ENCODE peak calls at places on chromosomes 4 and X, in four cellular contexts. S is foreskin fibroblast, Q is right atrium auricular region, P is AG10803. B is an unnamed sample.
A peak's percentile ranks its signal among the peaks of the same experiment; 100 is the strongest.

GRCh38 chr4:6332042-6332668 is 62.5 kb downstream of the WFS1 start:
- DNase-seq in P (peak; percentile 11), S (no peak), Q (no peak), B (no peak)

GRCh38 chrX:15882704-15883539 is 28.3 kb upstream of the AP1S2 start:
- DNase-seq in S (peak; percentile 48), Q (no peak), P (peak; percentile 28), B (no peak)

GRCh38 chr4:185921583-185922555 is 109.9 kb upstream of the SORBS2 start:
- DNase-seq in S (no peak), P (peak; percentile 33), Q (no peak), B (no peak)

GRCh38 chr4:181004056-181004455 is 1239.1 kb upstream of the TENM3 start:
- DNase-seq in S (no peak), Q (no peak), P (peak; percentile 54), B (no peak)

GRCh38 chrX:9921407-9921806 is 45.8 kb upstream of the CLDN34 start:
- DNase-seq in P (no peak), Q (no peak), S (no peak), B (no peak)

GRCh38 chrX:28586891-28587635 is at the start of gene IL1RAPL1:
- DNase-seq in S (no peak), Q (no peak), P (peak; percentile 12), B (peak; percentile 30)

GRCh38 chr4:76688737-76689078 is 209.2 kb downstream of the SOWAHB start:
- DNase-seq in Q (no peak), S (no peak), P (no peak), B (no peak)

GRCh38 chr4:113826431-113826830 is 64.9 kb upstream of the CAMK2D start:
- DNase-seq in S (no peak), Q (no peak), P (peak; percentile 53), B (no peak)

GRCh38 chrX:40068048-40068447 is 29.7 kb downstream of the BCOR start:
- DNase-seq in S (no peak), Q (no peak), P (peak; percentile 20), B (no peak)

DNA sequence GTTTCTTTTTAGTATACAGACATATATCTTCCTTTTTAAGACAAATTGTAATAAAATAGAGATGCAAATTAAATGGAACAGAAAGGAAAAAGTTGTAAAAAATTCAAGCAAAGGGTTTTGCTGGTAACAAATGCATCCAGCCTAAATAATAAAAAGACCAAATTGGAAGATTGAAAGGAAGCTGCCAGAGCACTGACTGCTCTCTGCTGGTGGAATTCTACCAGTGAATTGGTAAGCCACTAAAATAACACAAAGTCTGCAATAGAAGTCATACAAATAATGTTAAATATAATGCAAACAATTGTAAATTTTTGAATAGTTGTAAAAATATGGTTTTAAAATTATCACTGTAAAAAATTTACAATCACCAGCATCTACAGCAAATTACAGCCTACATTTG is 1322.3 kb downstream of the PCDH7 start:
- DNase-seq in P (no peak), S (no peak), Q (no peak), B (no peak)
- TF ChIP-seq CTCF in P (no peak), S (no peak), Q (no peak), B (peak; percentile 66)

DNA sequence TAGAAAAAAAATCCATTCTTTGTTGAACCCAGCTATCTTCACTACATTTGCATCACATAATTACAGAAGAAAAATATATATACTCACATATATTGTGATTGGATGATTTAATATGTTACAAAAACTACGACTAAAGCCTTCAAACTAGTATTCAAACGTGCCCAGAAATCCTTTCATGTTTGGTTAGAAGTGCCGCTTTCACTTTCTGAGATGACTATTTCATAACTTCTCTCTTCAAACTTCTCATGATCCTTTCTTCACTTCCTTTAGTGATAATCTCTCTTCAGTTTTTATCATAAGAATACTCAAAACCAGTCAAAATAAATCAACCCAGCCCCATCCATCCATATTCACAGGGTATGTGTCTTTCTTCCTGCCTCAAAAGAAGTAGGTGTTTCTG is 50.8 kb upstream of the NAF1 start:
- DNase-seq in P (no peak), Q (no peak), S (no peak), B (no peak)
- H3K4me3 ChIP-seq in P (no peak overlapping the region), Q (no peak overlapping the region), S (no peak overlapping the region), B (no peak overlapping the region)

GRCh38 chrX:131783555-131784338 is 239.4 kb upstream of the STK26 start:
- DNase-seq in P (no peak), S (no peak), Q (peak; percentile 83), B (no peak)
- TF ChIP-seq CTCF in P (no peak), S (no peak), Q (no peak), B (no peak)

DNA sequence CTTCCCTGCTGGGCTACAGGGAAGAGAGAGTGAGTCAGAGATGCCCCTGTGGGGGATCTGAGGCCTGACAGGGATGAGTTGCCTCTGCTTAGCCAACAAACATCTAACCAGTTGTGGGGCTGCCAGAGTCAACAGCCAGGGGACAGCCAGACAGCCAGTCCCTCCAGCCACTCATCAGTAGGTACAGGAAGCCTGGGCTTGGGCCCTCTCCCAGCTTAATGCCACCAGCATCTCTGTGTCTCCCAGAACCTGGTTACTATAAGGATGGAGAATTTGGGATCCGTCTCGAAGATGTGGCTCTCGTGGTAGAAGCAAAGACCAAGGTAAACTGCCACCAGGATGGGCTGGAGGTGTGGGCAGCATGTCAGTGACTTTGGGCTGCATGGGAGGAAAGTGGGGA is 17.3 kb upstream of the SASH3 start:
- DNase-seq in S (no peak), Q (no peak), P (no peak), B (no peak)
- H3K4me3 ChIP-seq in S (no peak overlapping the region), Q (no peak overlapping the region), P (no peak overlapping the region), B (no peak overlapping the region)

GRCh38 chrX:51456814-51457213 is 39.6 kb downstream of the NUDT11 start:
- DNase-seq in S (no peak), P (no peak), Q (no peak), B (no peak)
- TF ChIP-seq CTCF in S (no peak), P (no peak), Q (no peak), B (no peak)

DNA sequence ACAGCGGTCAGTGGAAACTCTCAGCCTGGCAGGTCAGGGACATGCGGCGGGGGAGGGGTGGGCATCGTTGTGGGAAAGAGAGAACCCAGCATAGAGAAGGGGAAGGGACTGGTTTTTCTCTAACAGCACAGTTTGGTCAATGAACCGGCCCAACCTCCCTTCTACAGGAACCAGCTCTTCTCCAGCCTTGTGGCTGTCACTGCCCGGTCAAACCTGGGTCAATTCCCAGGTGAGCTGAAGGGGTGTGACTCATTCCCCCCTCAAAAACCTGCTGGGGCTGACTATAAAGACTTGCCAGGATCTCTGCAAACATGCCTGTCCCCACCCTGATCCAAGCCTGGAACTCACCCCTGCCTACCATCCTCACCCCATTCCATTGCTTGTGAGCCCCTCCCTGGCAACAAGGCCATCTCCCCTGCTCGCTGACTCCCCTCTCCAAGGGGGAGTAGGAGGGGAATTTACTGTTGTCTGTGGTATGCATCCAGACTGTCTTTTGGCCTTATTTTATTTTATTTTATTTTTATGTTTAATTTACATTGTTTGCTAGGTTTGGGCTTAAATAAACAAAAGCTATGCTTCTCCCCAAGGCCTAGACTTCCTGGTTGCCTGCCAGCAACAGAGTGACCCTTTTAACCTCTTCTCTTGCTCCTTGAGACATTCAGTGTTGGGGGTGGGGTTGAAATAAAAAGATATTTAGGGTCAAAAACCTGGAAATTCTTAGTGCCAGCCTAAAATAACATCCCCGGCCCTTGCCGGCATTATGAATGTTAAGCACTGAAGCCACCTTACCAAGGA is 49.6 kb downstream of the TSC22D3 start:
- DNase-seq in P (no peak), Q (no peak), S (no peak), B (no peak)
- H3K4me3 ChIP-seq in P (no peak overlapping the region), Q (no peak overlapping the region), S (no peak overlapping the region), B (no peak overlapping the region)

GRCh38 chr4:139743027-139743426 is 77.4 kb downstream of the MGST2 start:
- DNase-seq in P (no peak), S (no peak), Q (peak; percentile 26), B (no peak)

GRCh38 chr4:139744232-139744631 is 78.6 kb downstream of the MGST2 start:
- DNase-seq in Q (no peak), P (no peak), S (no peak), B (no peak)

GRCh38 chr4:139738846-139739613 is 73.4 kb downstream of the MGST2 start:
- DNase-seq in Q (peak; percentile 32), S (no peak), P (peak; percentile 38), B (no peak)

GRCh38 chr4:139740121-139740520 is 74.5 kb downstream of the MGST2 start:
- DNase-seq in P (no peak), Q (peak; percentile 75), S (no peak), B (no peak)

GRCh38 chr4:139740531-139741041 is 75.0 kb downstream of the MGST2 start:
- DNase-seq in Q (peak; percentile 87), P (peak; percentile 94), S (peak; percentile 75), B (no peak)
- TF ChIP-seq CTCF in Q (no peak), P (peak; percentile 32), S (peak; percentile 25), B (peak; percentile 10)

GRCh38 chrX:73852022-73852421 is 289.0 kb downstream of the CHIC1 start:
- DNase-seq in Q (no peak), S (no peak), P (no peak), B (no peak)
- H3K4me3 ChIP-seq in Q (peak overlapping the region; percentile 56), S (no peak overlapping the region), P (no peak overlapping the region), B (no peak overlapping the region)

B was measured in epithelial cell of proximal tubule.